ENCODE peak calls at places on chromosomes 7 and 10, in five cellular contexts. One of them, this sample, is unnamed.

GRCh38 chr7:13181221-13181620 is 493.8 kb downstream of the ARL4A start:
- DNase-seq in HCT116: no peak
- DNase-seq in GM12891: no peak
- DNase-seq in transverse colon: no peak
- DNase-seq in suprapubic skin: no peak
- DNase-seq in this sample: no peak

GRCh38 chr7:151409555-151410404 is at the start of gene WDR86:
- DNase-seq in GM12891: peak
- DNase-seq in transverse colon: no peak
- DNase-seq in suprapubic skin: no peak
- DNase-seq in HCT116: no peak
- DNase-seq in this sample: no peak

GRCh38 chr7:124712017-124712416 is 53.6 kb downstream of the GPR37 start:
- DNase-seq in GM12891: no peak
- DNase-seq in HCT116: no peak
- DNase-seq in suprapubic skin: no peak
- DNase-seq in transverse colon: no peak
- DNase-seq in this sample: no peak

GRCh38 chr7:30470783-30471182 is 7.8 kb downstream of the NOD1 start:
- DNase-seq in transverse colon: peak
- DNase-seq in suprapubic skin: no peak
- DNase-seq in GM12891: no peak
- DNase-seq in HCT116: no peak
- DNase-seq in this sample: no peak

GRCh38 chr10:124665980-124666379 is 78.2 kb downstream of the FAM53B start:
- DNase-seq in GM12891: no peak
- DNase-seq in transverse colon: no peak
- DNase-seq in HCT116: no peak
- DNase-seq in suprapubic skin: no peak
- DNase-seq in this sample: no peak

GRCh38 chr7:37320140-37320839 is 128.4 kb downstream of the ELMO1 start:
- DNase-seq in suprapubic skin: no peak
- DNase-seq in transverse colon: no peak
- DNase-seq in HCT116: no peak
- DNase-seq in GM12891: no peak
- DNase-seq in this sample: no peak

GRCh38 chr10:129972145-129972965 is 8.3 kb upstream of the EBF3 start:
- DNase-seq in transverse colon: no peak
- DNase-seq in HCT116: no peak
- DNase-seq in suprapubic skin: peak
- DNase-seq in GM12891: no peak
- DNase-seq in this sample: no peak

GRCh38 chr10:58414270-58415041 is 29.2 kb downstream of the TFAM start:
- DNase-seq in GM12891: no peak
- DNase-seq in suprapubic skin: no peak
- DNase-seq in transverse colon: no peak
- DNase-seq in HCT116: no peak
- DNase-seq in this sample: no peak

GRCh38 chr10:79026806-79027146 is 42.0 kb upstream of the ZMIZ1 start:
- DNase-seq in transverse colon: no peak
- DNase-seq in suprapubic skin: no peak
- DNase-seq in GM12891: no peak
- DNase-seq in HCT116: no peak
- DNase-seq in this sample: no peak

GRCh38 chr10:79024296-79024695 is 44.5 kb upstream of the ZMIZ1 start:
- DNase-seq in suprapubic skin: peak
- DNase-seq in HCT116: no peak
- DNase-seq in GM12891: no peak
- DNase-seq in transverse colon: no peak
- DNase-seq in this sample: no peak

GRCh38 chr10:79024716-79025112 is 44.1 kb upstream of the ZMIZ1 start:
- DNase-seq in suprapubic skin: peak
- DNase-seq in HCT116: no peak
- DNase-seq in transverse colon: no peak
- DNase-seq in GM12891: no peak
- DNase-seq in this sample: no peak

GRCh38 chr10:79026341-79026761 is 42.4 kb upstream of the ZMIZ1 start:
- DNase-seq in HCT116: no peak
- DNase-seq in transverse colon: no peak
- DNase-seq in suprapubic skin: peak
- DNase-seq in GM12891: no peak
- DNase-seq in this sample: no peak

GRCh38 chr10:79025113-79025832 is 43.5 kb upstream of the ZMIZ1 start:
- DNase-seq in HCT116: no peak
- DNase-seq in transverse colon: no peak
- DNase-seq in GM12891: no peak
- DNase-seq in suprapubic skin: peak
- DNase-seq in this sample: no peak
- TF ChIP-seq POLR2AphosphoS5 in HCT116: no peak
- TF ChIP-seq POLR2AphosphoS5 in transverse colon: peak
- TF ChIP-seq POLR2AphosphoS5 in GM12891: no peak
- TF ChIP-seq POLR2AphosphoS5 in suprapubic skin: no peak
- TF ChIP-seq POLR2AphosphoS5 in this sample: no peak

GRCh38 chr7:73827568-73828106 is 3.2 kb upstream of the CLDN4 start:
- DNase-seq in suprapubic skin: no peak
- DNase-seq in HCT116: peak
- DNase-seq in GM12891: no peak
- DNase-seq in transverse colon: peak
- DNase-seq in this sample: no peak

GRCh38 chr7:73829921-73830617 is 727 bp upstream of the CLDN4 start:
- DNase-seq in suprapubic skin: no peak
- DNase-seq in transverse colon: peak
- DNase-seq in HCT116: no peak
- DNase-seq in GM12891: no peak
- DNase-seq in this sample: no peak

GRCh38 chr7:73828972-73829371 is 1.8 kb upstream of the CLDN4 start:
- DNase-seq in GM12891: no peak
- DNase-seq in transverse colon: no peak
- DNase-seq in suprapubic skin: no peak
- DNase-seq in HCT116: no peak
- DNase-seq in this sample: no peak

GRCh38 chr7:73829505-73829904 is 1.3 kb upstream of the CLDN4 start:
- DNase-seq in HCT116: no peak
- DNase-seq in GM12891: no peak
- DNase-seq in transverse colon: peak
- DNase-seq in suprapubic skin: no peak
- DNase-seq in this sample: no peak

DNA sequence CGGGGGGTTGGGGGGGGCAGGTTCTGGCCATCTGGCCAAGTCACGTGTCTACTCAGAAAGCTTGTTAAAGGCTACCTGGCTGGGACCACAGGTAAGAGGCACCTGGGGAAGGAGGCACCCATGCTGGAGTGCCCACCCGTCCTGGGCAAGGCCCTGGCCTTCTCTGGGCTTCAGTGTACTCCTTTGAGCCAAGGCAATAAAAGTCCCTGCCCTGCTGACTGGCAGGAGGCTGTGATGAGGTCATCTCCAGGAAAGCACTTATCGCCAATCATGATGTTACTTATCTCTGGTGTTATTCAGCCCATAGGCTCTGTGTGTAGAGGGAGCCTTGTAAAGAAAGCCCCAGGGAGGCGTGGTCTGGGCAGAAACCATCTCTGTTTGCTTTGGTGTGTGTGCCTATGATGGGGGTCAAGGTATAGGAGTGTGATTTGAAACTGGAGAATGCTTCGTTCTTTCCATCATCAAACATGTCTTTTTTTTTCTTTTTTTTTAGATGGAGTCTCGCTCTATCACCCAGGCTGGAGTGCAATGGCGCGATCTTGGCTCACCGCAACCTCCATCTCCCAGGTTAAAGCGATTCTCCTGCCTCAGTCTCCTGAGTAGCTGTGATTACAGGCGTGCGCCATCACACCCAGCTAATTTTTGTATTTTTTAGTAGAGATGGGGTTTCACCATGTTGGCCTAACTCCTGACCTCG is 2.5 kb upstream of the CLDN4 start:
- DNase-seq in HCT116: peak
- DNase-seq in transverse colon: peak
- DNase-seq in suprapubic skin: no peak
- DNase-seq in GM12891: no peak
- DNase-seq in this sample: no peak
- TF ChIP-seq POLR2A in HCT116: peak
- TF ChIP-seq POLR2A in transverse colon: peak
- TF ChIP-seq POLR2A in suprapubic skin: no peak
- TF ChIP-seq POLR2A in GM12891: no peak
- TF ChIP-seq POLR2A in this sample: no peak

DNA sequence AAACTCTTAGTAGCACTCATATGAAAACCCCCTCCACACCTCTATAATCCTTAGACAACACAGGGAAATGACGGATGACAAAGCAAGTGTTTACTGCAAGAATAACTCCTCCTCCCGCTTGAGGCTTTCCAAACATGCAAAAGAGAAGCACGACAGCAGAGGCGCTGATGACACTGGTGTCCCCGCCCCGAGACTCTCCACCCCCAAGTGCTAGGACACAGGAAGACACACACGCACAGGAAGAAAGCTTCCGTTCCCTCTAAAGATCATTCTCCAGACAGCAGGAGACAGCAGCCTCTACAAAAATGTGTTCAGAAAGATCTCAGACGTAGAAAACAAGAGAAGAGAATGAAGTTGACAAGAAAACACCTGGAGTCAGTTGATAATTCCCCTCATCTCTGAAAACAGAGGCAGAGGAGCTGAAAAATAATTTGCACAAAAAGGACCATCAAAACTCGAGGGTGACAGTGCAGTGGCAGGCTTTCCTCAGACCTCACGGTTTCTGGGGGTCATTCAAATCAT is 90.2 kb downstream of the DLG5 start:
- DNase-seq in transverse colon: peak
- DNase-seq in GM12891: peak
- DNase-seq in suprapubic skin: no peak
- DNase-seq in HCT116: no peak
- DNase-seq in this sample: no peak
- TF ChIP-seq POLR2AphosphoS5 in transverse colon: peak
- TF ChIP-seq POLR2AphosphoS5 in GM12891: no peak
- TF ChIP-seq POLR2AphosphoS5 in suprapubic skin: no peak
- TF ChIP-seq POLR2AphosphoS5 in HCT116: no peak
- TF ChIP-seq POLR2AphosphoS5 in this sample: peak

GRCh38 chr10:22436893-22437619 is 91.8 kb downstream of the SPAG6 start:
- DNase-seq in GM12891: peak
- DNase-seq in HCT116: peak
- DNase-seq in transverse colon: peak
- DNase-seq in suprapubic skin: peak
- DNase-seq in this sample: peak
- TF ChIP-seq POLR2A in GM12891: peak
- TF ChIP-seq POLR2A in HCT116: peak
- TF ChIP-seq POLR2A in transverse colon: peak
- TF ChIP-seq POLR2A in suprapubic skin: peak
- TF ChIP-seq POLR2A in this sample: peak

GRCh38 chr7:438916-439315 is 80.7 kb downstream of the PDGFA start:
- DNase-seq in GM12891: no peak
- DNase-seq in HCT116: no peak
- DNase-seq in transverse colon: no peak
- DNase-seq in suprapubic skin: no peak
- DNase-seq in this sample: no peak
- TF ChIP-seq POLR2AphosphoS5 in GM12891: no peak
- TF ChIP-seq POLR2AphosphoS5 in HCT116: no peak
- TF ChIP-seq POLR2AphosphoS5 in transverse colon: no peak
- TF ChIP-seq POLR2AphosphoS5 in suprapubic skin: no peak
- TF ChIP-seq POLR2AphosphoS5 in this sample: no peak

GRCh38 chr7:4725014-4725951 is 43.2 kb downstream of the FOXK1 start:
- DNase-seq in GM12891: peak
- DNase-seq in HCT116: no peak
- DNase-seq in transverse colon: peak
- DNase-seq in suprapubic skin: peak
- DNase-seq in this sample: peak
- TF ChIP-seq POLR2A in GM12891: no peak
- TF ChIP-seq POLR2A in HCT116: no peak
- TF ChIP-seq POLR2A in transverse colon: peak
- TF ChIP-seq POLR2A in suprapubic skin: no peak
- TF ChIP-seq POLR2A in this sample: no peak

GRCh38 chr7:117652943-117653700 is 173.3 kb downstream of the CFTR start:
- DNase-seq in transverse colon: no peak
- DNase-seq in suprapubic skin: no peak
- DNase-seq in HCT116: no peak
- DNase-seq in GM12891: no peak
- DNase-seq in this sample: no peak

GRCh38 chr7:117645456-117646181 is 165.8 kb downstream of the CFTR start:
- DNase-seq in HCT116: no peak
- DNase-seq in transverse colon: no peak
- DNase-seq in GM12891: no peak
- DNase-seq in suprapubic skin: no peak
- DNase-seq in this sample: no peak

DNA sequence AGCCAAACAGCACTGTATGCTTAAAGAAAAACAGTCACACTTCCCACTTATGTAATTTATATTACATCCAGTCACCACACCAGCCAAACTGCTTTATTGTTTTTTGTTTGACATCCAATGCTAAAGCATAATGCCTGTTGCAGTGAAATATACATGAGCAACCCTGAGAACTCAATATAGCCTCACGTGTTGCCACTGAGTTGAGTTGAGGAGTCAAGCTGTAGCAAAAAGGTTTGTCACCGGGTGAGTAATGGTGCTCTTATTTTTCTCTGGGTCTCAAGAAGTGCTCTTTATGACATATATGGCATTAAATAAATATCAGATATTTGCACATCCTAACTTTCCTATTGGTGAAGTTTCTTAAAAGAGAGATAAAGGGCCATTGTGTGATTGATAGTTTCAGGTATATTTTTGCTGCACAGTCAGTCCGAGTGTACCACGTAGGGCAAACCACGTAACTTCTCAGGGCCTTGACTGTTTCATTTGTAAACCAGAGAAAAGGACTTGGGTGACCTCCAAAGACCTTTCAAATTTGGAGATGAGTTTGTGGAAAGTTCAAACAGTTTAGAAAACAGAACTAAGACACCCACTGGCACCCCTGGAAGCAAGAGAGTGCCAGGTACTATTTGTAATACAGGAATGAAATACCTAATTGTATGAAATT is 168.5 kb downstream of the CFTR start:
- DNase-seq in HCT116: no peak
- DNase-seq in transverse colon: no peak
- DNase-seq in GM12891: no peak
- DNase-seq in suprapubic skin: no peak
- DNase-seq in this sample: no peak
- TF ChIP-seq POLR2AphosphoS5 in HCT116: no peak
- TF ChIP-seq POLR2AphosphoS5 in transverse colon: no peak
- TF ChIP-seq POLR2AphosphoS5 in GM12891: no peak
- TF ChIP-seq POLR2AphosphoS5 in suprapubic skin: no peak
- TF ChIP-seq POLR2AphosphoS5 in this sample: no peak

GRCh38 chr10:33334839-33335549 is 527 bp upstream of the NRP1 start:
- DNase-seq in GM12891: peak
- DNase-seq in transverse colon: peak
- DNase-seq in HCT116: peak
- DNase-seq in suprapubic skin: peak
- DNase-seq in this sample: no peak
- TF ChIP-seq POLR2A in GM12891: no peak
- TF ChIP-seq POLR2A in transverse colon: peak
- TF ChIP-seq POLR2A in HCT116: no peak
- TF ChIP-seq POLR2A in suprapubic skin: no peak
- TF ChIP-seq POLR2A in this sample: no peak

This sample was measured in esophagus muscularis mucosa.